ENCODE peak calls at places on chromosomes 16 and 17, in six cellular contexts. One of them, this sample, is unnamed.
A peak's percentile ranks its signal among the peaks of the same experiment; 100 is the strongest.

GRCh38 chr16:50599494-50599893 is 51.3 kb downstream of the NKD1 start:
- DNase-seq in adrenal gland: no peak
- DNase-seq in osteoblast: peak; percentile 91
- DNase-seq in activated T-helper 1 cell treated with anti-CD3 and anti-CD28 coated beads, Interleukin-12 subunit alpha, Interleukin-12 subunit beta, Interleukin-2, Interleukin-4 antibody, amounts not matched to agents 30 ng/mL and 10 ng/mL and 1 ng/mL, durations not matched to agents 14 hours and 24 hours and 36 hours: no peak
- DNase-seq in HuH-7: no peak
- DNase-seq in SW 1271: no peak
- DNase-seq in this sample: no peak

GRCh38 chr16:54106078-54106477 is 180.5 kb downstream of the IRX3 start:
- DNase-seq in adrenal gland: no peak
- DNase-seq in osteoblast: no peak
- DNase-seq in activated T-helper 1 cell treated with anti-CD3 and anti-CD28 coated beads, Interleukin-12 subunit alpha, Interleukin-12 subunit beta, Interleukin-2, Interleukin-4 antibody, amounts not matched to agents 30 ng/mL and 10 ng/mL and 1 ng/mL, durations not matched to agents 14 hours and 24 hours and 36 hours: no peak
- DNase-seq in HuH-7: no peak
- DNase-seq in SW 1271: no peak
- DNase-seq in this sample: no peak

GRCh38 chr17:55587608-55588139 is 76.4 kb upstream of the SMIM36 start:
- DNase-seq in adrenal gland: peak; percentile 33
- DNase-seq in osteoblast: no peak
- DNase-seq in activated T-helper 1 cell treated with anti-CD3 and anti-CD28 coated beads, Interleukin-12 subunit alpha, Interleukin-12 subunit beta, Interleukin-2, Interleukin-4 antibody, amounts not matched to agents 30 ng/mL and 10 ng/mL and 1 ng/mL, durations not matched to agents 14 hours and 24 hours and 36 hours: no peak
- DNase-seq in HuH-7: no peak
- DNase-seq in SW 1271: no peak
- DNase-seq in this sample: peak; percentile 68

GRCh38 chr16:69179255-69180010 is 7.5 kb upstream of the SNTB2 start:
- DNase-seq in adrenal gland: peak; percentile 94
- DNase-seq in osteoblast: peak; percentile 68
- DNase-seq in activated T-helper 1 cell treated with anti-CD3 and anti-CD28 coated beads, Interleukin-12 subunit alpha, Interleukin-12 subunit beta, Interleukin-2, Interleukin-4 antibody, amounts not matched to agents 30 ng/mL and 10 ng/mL and 1 ng/mL, durations not matched to agents 14 hours and 24 hours and 36 hours: no peak
- DNase-seq in HuH-7: no peak
- DNase-seq in SW 1271: peak; percentile 18
- DNase-seq in this sample: peak; percentile 32

GRCh38 chr17:64781013-64781392 is 118.9 kb upstream of the SMURF2 start:
- DNase-seq in adrenal gland: no peak
- DNase-seq in osteoblast: peak; percentile 82
- DNase-seq in activated T-helper 1 cell treated with anti-CD3 and anti-CD28 coated beads, Interleukin-12 subunit alpha, Interleukin-12 subunit beta, Interleukin-2, Interleukin-4 antibody, amounts not matched to agents 30 ng/mL and 10 ng/mL and 1 ng/mL, durations not matched to agents 14 hours and 24 hours and 36 hours: no peak
- DNase-seq in HuH-7: no peak
- DNase-seq in SW 1271: no peak
- DNase-seq in this sample: no peak

GRCh38 chr17:73013816-73014663 is 78.4 kb downstream of the SLC39A11 start:
- DNase-seq in adrenal gland: no peak
- DNase-seq in osteoblast: no peak
- DNase-seq in activated T-helper 1 cell treated with anti-CD3 and anti-CD28 coated beads, Interleukin-12 subunit alpha, Interleukin-12 subunit beta, Interleukin-2, Interleukin-4 antibody, amounts not matched to agents 30 ng/mL and 10 ng/mL and 1 ng/mL, durations not matched to agents 14 hours and 24 hours and 36 hours: no peak
- DNase-seq in HuH-7: no peak
- DNase-seq in SW 1271: no peak
- DNase-seq in this sample: no peak

GRCh38 chr16:85767569-85767968 is 16.7 kb upstream of the C16orf74 start:
- DNase-seq in adrenal gland: peak; percentile 33
- DNase-seq in osteoblast: peak; percentile 99
- DNase-seq in activated T-helper 1 cell treated with anti-CD3 and anti-CD28 coated beads, Interleukin-12 subunit alpha, Interleukin-12 subunit beta, Interleukin-2, Interleukin-4 antibody, amounts not matched to agents 30 ng/mL and 10 ng/mL and 1 ng/mL, durations not matched to agents 14 hours and 24 hours and 36 hours: no peak
- DNase-seq in HuH-7: no peak
- DNase-seq in SW 1271: peak; percentile 66
- DNase-seq in this sample: peak; percentile 48

GRCh38 chr17:68641276-68642117 is 40.3 kb upstream of the FAM20A start:
- DNase-seq in adrenal gland: no peak
- DNase-seq in osteoblast: no peak
- DNase-seq in activated T-helper 1 cell treated with anti-CD3 and anti-CD28 coated beads, Interleukin-12 subunit alpha, Interleukin-12 subunit beta, Interleukin-2, Interleukin-4 antibody, amounts not matched to agents 30 ng/mL and 10 ng/mL and 1 ng/mL, durations not matched to agents 14 hours and 24 hours and 36 hours: no peak
- DNase-seq in HuH-7: no peak
- DNase-seq in SW 1271: no peak
- DNase-seq in this sample: no peak

GRCh38 chr17:63830278-63830677 is 2.8 kb upstream of the FTSJ3 start:
- DNase-seq in adrenal gland: no peak
- DNase-seq in osteoblast: no peak
- DNase-seq in activated T-helper 1 cell treated with anti-CD3 and anti-CD28 coated beads, Interleukin-12 subunit alpha, Interleukin-12 subunit beta, Interleukin-2, Interleukin-4 antibody, amounts not matched to agents 30 ng/mL and 10 ng/mL and 1 ng/mL, durations not matched to agents 14 hours and 24 hours and 36 hours: no peak
- DNase-seq in HuH-7: no peak
- DNase-seq in SW 1271: no peak
- DNase-seq in this sample: no peak

GRCh38 chr17:82863941-82864720 is 24.3 kb upstream of the ZNF750 start:
- DNase-seq in adrenal gland: peak; percentile 60
- DNase-seq in osteoblast: peak; percentile 96
- DNase-seq in activated T-helper 1 cell treated with anti-CD3 and anti-CD28 coated beads, Interleukin-12 subunit alpha, Interleukin-12 subunit beta, Interleukin-2, Interleukin-4 antibody, amounts not matched to agents 30 ng/mL and 10 ng/mL and 1 ng/mL, durations not matched to agents 14 hours and 24 hours and 36 hours: peak; percentile 91
- DNase-seq in HuH-7: no peak
- DNase-seq in SW 1271: no peak
- DNase-seq in this sample: peak; percentile 54

GRCh38 chr17:40317345-40317873 is 8.4 kb downstream of the RARA start:
- DNase-seq in adrenal gland: peak; percentile 63
- DNase-seq in osteoblast: peak; percentile 94
- DNase-seq in activated T-helper 1 cell treated with anti-CD3 and anti-CD28 coated beads, Interleukin-12 subunit alpha, Interleukin-12 subunit beta, Interleukin-2, Interleukin-4 antibody, amounts not matched to agents 30 ng/mL and 10 ng/mL and 1 ng/mL, durations not matched to agents 14 hours and 24 hours and 36 hours: peak; percentile 22
- DNase-seq in HuH-7: peak; percentile 81
- DNase-seq in SW 1271: peak; percentile 55
- DNase-seq in this sample: peak; percentile 74

GRCh38 chr16:49437344-49437743 is 63.7 kb downstream of the C16orf78 start:
- DNase-seq in adrenal gland: no peak
- DNase-seq in osteoblast: no peak
- DNase-seq in activated T-helper 1 cell treated with anti-CD3 and anti-CD28 coated beads, Interleukin-12 subunit alpha, Interleukin-12 subunit beta, Interleukin-2, Interleukin-4 antibody, amounts not matched to agents 30 ng/mL and 10 ng/mL and 1 ng/mL, durations not matched to agents 14 hours and 24 hours and 36 hours: no peak
- DNase-seq in HuH-7: no peak
- DNase-seq in SW 1271: no peak
- DNase-seq in this sample: no peak

This sample was measured in hepatocyte.